ENCODE peak calls at places on chromosomes 13 and 19, in seven cellular contexts. One of them, this sample, is unnamed.

GRCh38 chr19:17107546-17108452 is 32.2 kb downstream of the MYO9B start:
- DNase-seq in left colon: peak
- DNase-seq in activated naive CD4-positive, alpha-beta T cell treated with anti-CD3 and anti-CD28 coated beads, Interleukin-2, amount 50 U/mL, for 72 hours: no peak
- DNase-seq in activated CD4-positive, alpha-beta T cell treated with anti-CD3 and anti-CD28 coated beads, Interleukin-2, amount 50 U/mL, for 24 hours: no peak
- DNase-seq in stimulated activated CD4-positive, alpha-beta T cell treated with anti-CD3 and anti-CD28 coated beads, TNF-alpha, amount 100 ng/mL, for 48 hours: no peak
- DNase-seq in activated gamma-delta T cell treated with anti-CD3 and anti-CD28 coated beads, Interleukin-2, amount 50 U/mL, for 16 hours: no peak
- DNase-seq in GM03348: peak
- DNase-seq in this sample: peak

GRCh38 chr13:112893570-112894422 is 75.2 kb upstream of the MCF2L start:
- DNase-seq in left colon: peak
- DNase-seq in activated naive CD4-positive, alpha-beta T cell treated with anti-CD3 and anti-CD28 coated beads, Interleukin-2, amount 50 U/mL, for 72 hours: no peak
- DNase-seq in activated CD4-positive, alpha-beta T cell treated with anti-CD3 and anti-CD28 coated beads, Interleukin-2, amount 50 U/mL, for 24 hours: no peak
- DNase-seq in stimulated activated CD4-positive, alpha-beta T cell treated with anti-CD3 and anti-CD28 coated beads, TNF-alpha, amount 100 ng/mL, for 48 hours: no peak
- DNase-seq in activated gamma-delta T cell treated with anti-CD3 and anti-CD28 coated beads, Interleukin-2, amount 50 U/mL, for 16 hours: no peak
- DNase-seq in GM03348: peak
- DNase-seq in this sample: no peak

GRCh38 chr19:35696835-35697234 is 7.5 kb upstream of the ZBTB32 start:
- DNase-seq in left colon: no peak
- DNase-seq in activated naive CD4-positive, alpha-beta T cell treated with anti-CD3 and anti-CD28 coated beads, Interleukin-2, amount 50 U/mL, for 72 hours: no peak
- DNase-seq in activated CD4-positive, alpha-beta T cell treated with anti-CD3 and anti-CD28 coated beads, Interleukin-2, amount 50 U/mL, for 24 hours: no peak
- DNase-seq in stimulated activated CD4-positive, alpha-beta T cell treated with anti-CD3 and anti-CD28 coated beads, TNF-alpha, amount 100 ng/mL, for 48 hours: no peak
- DNase-seq in activated gamma-delta T cell treated with anti-CD3 and anti-CD28 coated beads, Interleukin-2, amount 50 U/mL, for 16 hours: no peak
- DNase-seq in GM03348: no peak
- DNase-seq in this sample: no peak

GRCh38 chr19:41588497-41589209 is 12.7 kb downstream of the CEACAM21 start:
- DNase-seq in left colon: peak
- DNase-seq in activated naive CD4-positive, alpha-beta T cell treated with anti-CD3 and anti-CD28 coated beads, Interleukin-2, amount 50 U/mL, for 72 hours: no peak
- DNase-seq in activated CD4-positive, alpha-beta T cell treated with anti-CD3 and anti-CD28 coated beads, Interleukin-2, amount 50 U/mL, for 24 hours: no peak
- DNase-seq in stimulated activated CD4-positive, alpha-beta T cell treated with anti-CD3 and anti-CD28 coated beads, TNF-alpha, amount 100 ng/mL, for 48 hours: no peak
- DNase-seq in activated gamma-delta T cell treated with anti-CD3 and anti-CD28 coated beads, Interleukin-2, amount 50 U/mL, for 16 hours: no peak
- DNase-seq in GM03348: peak
- DNase-seq in this sample: peak

GRCh38 chr19:57319869-57320179 is 448 bp upstream of the ZNF543 start:
- DNase-seq in left colon: no peak
- DNase-seq in activated naive CD4-positive, alpha-beta T cell treated with anti-CD3 and anti-CD28 coated beads, Interleukin-2, amount 50 U/mL, for 72 hours: no peak
- DNase-seq in activated CD4-positive, alpha-beta T cell treated with anti-CD3 and anti-CD28 coated beads, Interleukin-2, amount 50 U/mL, for 24 hours: no peak
- DNase-seq in stimulated activated CD4-positive, alpha-beta T cell treated with anti-CD3 and anti-CD28 coated beads, TNF-alpha, amount 100 ng/mL, for 48 hours: no peak
- DNase-seq in activated gamma-delta T cell treated with anti-CD3 and anti-CD28 coated beads, Interleukin-2, amount 50 U/mL, for 16 hours: no peak
- DNase-seq in GM03348: no peak
- DNase-seq in this sample: no peak

GRCh38 chr19:17419491-17420266 is at the start of gene MVB12A:
- DNase-seq in left colon: peak
- DNase-seq in activated naive CD4-positive, alpha-beta T cell treated with anti-CD3 and anti-CD28 coated beads, Interleukin-2, amount 50 U/mL, for 72 hours: peak
- DNase-seq in activated CD4-positive, alpha-beta T cell treated with anti-CD3 and anti-CD28 coated beads, Interleukin-2, amount 50 U/mL, for 24 hours: peak
- DNase-seq in stimulated activated CD4-positive, alpha-beta T cell treated with anti-CD3 and anti-CD28 coated beads, TNF-alpha, amount 100 ng/mL, for 48 hours: peak
- DNase-seq in activated gamma-delta T cell treated with anti-CD3 and anti-CD28 coated beads, Interleukin-2, amount 50 U/mL, for 16 hours: peak
- DNase-seq in GM03348: peak
- DNase-seq in this sample: peak

GRCh38 chr19:45876411-45877197 is 9.3 kb downstream of the IRF2BP1 start:
- DNase-seq in left colon: peak
- DNase-seq in activated naive CD4-positive, alpha-beta T cell treated with anti-CD3 and anti-CD28 coated beads, Interleukin-2, amount 50 U/mL, for 72 hours: no peak
- DNase-seq in activated CD4-positive, alpha-beta T cell treated with anti-CD3 and anti-CD28 coated beads, Interleukin-2, amount 50 U/mL, for 24 hours: peak
- DNase-seq in stimulated activated CD4-positive, alpha-beta T cell treated with anti-CD3 and anti-CD28 coated beads, TNF-alpha, amount 100 ng/mL, for 48 hours: no peak
- DNase-seq in activated gamma-delta T cell treated with anti-CD3 and anti-CD28 coated beads, Interleukin-2, amount 50 U/mL, for 16 hours: no peak
- DNase-seq in GM03348: peak
- DNase-seq in this sample: no peak

GRCh38 chr13:113801289-113801961 is 42.4 kb downstream of the TMEM255B start:
- DNase-seq in left colon: no peak
- DNase-seq in activated naive CD4-positive, alpha-beta T cell treated with anti-CD3 and anti-CD28 coated beads, Interleukin-2, amount 50 U/mL, for 72 hours: no peak
- DNase-seq in activated CD4-positive, alpha-beta T cell treated with anti-CD3 and anti-CD28 coated beads, Interleukin-2, amount 50 U/mL, for 24 hours: no peak
- DNase-seq in stimulated activated CD4-positive, alpha-beta T cell treated with anti-CD3 and anti-CD28 coated beads, TNF-alpha, amount 100 ng/mL, for 48 hours: no peak
- DNase-seq in activated gamma-delta T cell treated with anti-CD3 and anti-CD28 coated beads, Interleukin-2, amount 50 U/mL, for 16 hours: no peak
- DNase-seq in GM03348: no peak
- DNase-seq in this sample: no peak

GRCh38 chr13:50352720-50353491 is 337.7 kb downstream of the KCNRG start:
- DNase-seq in left colon: no peak
- DNase-seq in activated naive CD4-positive, alpha-beta T cell treated with anti-CD3 and anti-CD28 coated beads, Interleukin-2, amount 50 U/mL, for 72 hours: no peak
- DNase-seq in activated CD4-positive, alpha-beta T cell treated with anti-CD3 and anti-CD28 coated beads, Interleukin-2, amount 50 U/mL, for 24 hours: no peak
- DNase-seq in stimulated activated CD4-positive, alpha-beta T cell treated with anti-CD3 and anti-CD28 coated beads, TNF-alpha, amount 100 ng/mL, for 48 hours: no peak
- DNase-seq in activated gamma-delta T cell treated with anti-CD3 and anti-CD28 coated beads, Interleukin-2, amount 50 U/mL, for 16 hours: no peak
- DNase-seq in GM03348: peak
- DNase-seq in this sample: no peak